ENCODE peak calls at places on chromosomes 12 and 14, in four cellular contexts. Z, S, C and P are unnamed samples. For H3K27me3 and H3K4me1, the result is how much of the 10 kb centered on the place peaks cover.

GRCh38 chr12:94457331-94457730 is 2.3 kb downstream of the CEP83 start:
- DNase-seq in C (no peak), S (no peak), Z (no peak), P (no peak)

GRCh38 chr12:50085615-50085928 is 430 bp downstream of the SMARCD1 start:
- DNase-seq in S (peak), C (no peak), Z (peak), P (no peak)

GRCh38 chr14:45065540-45065939 is 18.4 kb upstream of the PRPF39 start:
- DNase-seq in Z (no peak), C (no peak), S (no peak), P (no peak)

GRCh38 chr12:96208346-96208745 is 14.2 kb downstream of the ELK3 start:
- DNase-seq in C (no peak), Z (peak), S (no peak), P (peak)

GRCh38 chr12:52238916-52239649 is 6.0 kb downstream of the KRT7 start:
- DNase-seq in S (no peak), C (no peak), Z (peak), P (no peak)

GRCh38 chr12:95802482-95803264 is 12.1 kb upstream of the NTN4 start:
- DNase-seq in C (no peak), Z (peak), S (no peak), P (peak)

GRCh38 chr12:108833355-108833733 is 24.0 kb downstream of the SSH1 start:
- DNase-seq in Z (peak), S (no peak), C (no peak), P (peak)

GRCh38 chr12:75750950-75751349 is 239.5 kb upstream of the KRR1 start:
- DNase-seq in S (no peak), Z (no peak), C (no peak), P (no peak)

GRCh38 chr14:36773558-36773957 is 111.9 kb downstream of the PAX9 start:
- DNase-seq in S (no peak), Z (peak), C (no peak), P (peak)

GRCh38 chr12:77914089-77914488 is 83.4 kb downstream of the NAV3 start:
- DNase-seq in S (no peak), C (no peak), Z (no peak), P (no peak)

GRCh38 chr12:42607584-42607984 is 18.0 kb upstream of the PRICKLE1 start:
- DNase-seq in S (no peak), Z (no peak), C (no peak), P (no peak)

GRCh38 chr14:68741839-68742470 is 50.9 kb downstream of the ZFP36L1 start:
- DNase-seq in S (peak), C (no peak), Z (no peak), P (no peak)

GRCh38 chr14:60777856-60778578 is 43.5 kb downstream of the MNAT1 start:
- DNase-seq in S (peak), Z (peak), C (no peak), P (no peak)

GRCh38 chr14:36604757-36605505 is 22.5 kb upstream of the NKX2-8 start:
- DNase-seq in S (peak), Z (peak), C (peak), P (no peak)

GRCh38 chr12:49853671-49854070 is 10.8 kb upstream of the BCDIN3D start:
- DNase-seq in C (no peak), Z (no peak), S (no peak), P (no peak)

GRCh38 chr12:25843976-25844375 is 114.5 kb upstream of the RASSF8 start:
- DNase-seq in S (no peak), C (no peak), Z (no peak), P (no peak)

GRCh38 chr12:49776413-49776812 is 35.1 kb downstream of the TMBIM6 start:
- DNase-seq in C (peak), S (peak), Z (peak), P (peak)

GRCh38 chr12:13242926-13243325 is 46.4 kb downstream of the EMP1 start:
- DNase-seq in C (no peak), Z (no peak), S (no peak), P (no peak)

GRCh38 chr14:86882818-86883217 is 1110.2 kb downstream of the GALC start:
- DNase-seq in Z (no peak), S (no peak), C (no peak), P (no peak)

GRCh38 chr14:94059998-94060397 is 21.0 kb downstream of the DDX24 start:
- DNase-seq in Z (no peak), S (peak), C (no peak), P (no peak)

DNA sequence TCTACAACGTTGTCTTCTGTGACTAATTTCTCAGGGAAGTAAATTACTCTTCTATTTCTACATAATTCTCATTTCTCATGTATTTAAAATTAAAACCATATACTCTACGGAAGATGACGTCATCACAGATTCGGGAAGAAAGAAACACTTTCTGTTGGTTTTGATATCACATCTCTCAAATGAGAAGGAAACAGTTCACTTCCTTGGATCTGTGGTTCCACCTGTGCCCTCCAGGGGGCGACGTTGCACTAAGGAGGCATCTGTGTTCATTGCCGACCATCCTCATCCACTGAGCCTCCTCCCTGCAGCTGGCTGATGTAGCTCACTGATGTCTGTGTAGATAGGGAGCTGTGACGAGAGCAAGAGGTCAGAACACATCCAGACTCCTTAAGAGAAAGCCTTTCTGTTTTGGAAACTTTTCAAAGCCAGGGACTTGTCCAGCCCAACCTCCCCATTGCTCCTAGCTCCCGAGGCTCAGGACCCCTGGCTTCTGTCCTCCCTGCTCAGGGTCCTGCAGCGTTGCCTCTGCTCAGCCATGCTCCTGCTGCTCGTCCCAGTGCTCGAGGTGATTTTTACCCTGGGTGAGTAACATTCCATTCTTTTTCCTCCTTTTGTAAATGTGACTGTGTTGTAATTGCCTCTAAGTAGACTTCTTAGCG is 172.7 kb upstream of the OR4E1 start:
- DNase-seq in S (no peak), C (peak), Z (peak), P (no peak)
- H3K27me3 ChIP-seq in S (under half), C (under half), Z (under half), P (under half)

DNA sequence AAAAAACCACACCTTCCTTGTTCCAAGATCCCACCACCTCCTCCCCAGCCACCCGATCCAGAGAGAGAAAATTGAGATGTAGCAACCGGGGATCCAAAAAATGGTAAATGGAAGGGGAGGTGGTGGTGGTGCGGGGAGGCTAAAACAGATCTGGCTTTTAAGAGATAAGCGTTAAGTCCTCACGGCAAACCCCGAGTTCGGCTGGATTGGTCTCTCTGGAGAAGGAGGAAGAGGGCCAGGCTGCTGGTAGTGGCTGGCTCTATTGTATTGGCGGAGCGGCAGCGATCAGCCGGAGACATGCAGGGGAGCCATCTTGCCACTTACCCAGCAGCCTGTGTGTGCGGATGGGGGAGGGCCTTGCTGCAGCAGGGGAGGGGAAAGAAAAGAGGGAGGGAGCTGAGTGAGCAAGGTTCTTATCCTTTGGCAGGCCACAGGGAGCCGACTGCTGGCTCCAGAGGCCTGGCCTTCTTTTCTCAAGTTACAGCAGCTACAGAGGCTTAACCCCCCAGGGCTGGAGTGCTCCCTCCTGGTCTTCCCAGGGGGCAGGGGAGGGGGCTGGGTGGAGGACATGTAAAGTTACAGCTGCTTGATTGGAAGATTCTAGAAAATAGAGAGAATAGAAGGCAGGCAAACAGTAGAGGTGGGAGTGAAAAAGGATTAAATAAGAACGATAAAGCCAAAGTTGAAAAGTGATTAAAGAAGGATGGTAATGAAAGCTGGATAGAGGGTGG is 14.1 kb upstream of the CDH24 start:
- DNase-seq in C (peak), Z (peak), S (peak), P (peak)
- H3K4me3 ChIP-seq in C (peak), Z (peak), S (peak), P (peak)

GRCh38 chr12:6205144-6205539 is 4.9 kb downstream of the CD9 start:
- DNase-seq in S (peak), C (no peak), Z (no peak), P (no peak)
- H3K4me1 ChIP-seq in S (half or more), C (under half), Z (under half), P (half or more)

DNA sequence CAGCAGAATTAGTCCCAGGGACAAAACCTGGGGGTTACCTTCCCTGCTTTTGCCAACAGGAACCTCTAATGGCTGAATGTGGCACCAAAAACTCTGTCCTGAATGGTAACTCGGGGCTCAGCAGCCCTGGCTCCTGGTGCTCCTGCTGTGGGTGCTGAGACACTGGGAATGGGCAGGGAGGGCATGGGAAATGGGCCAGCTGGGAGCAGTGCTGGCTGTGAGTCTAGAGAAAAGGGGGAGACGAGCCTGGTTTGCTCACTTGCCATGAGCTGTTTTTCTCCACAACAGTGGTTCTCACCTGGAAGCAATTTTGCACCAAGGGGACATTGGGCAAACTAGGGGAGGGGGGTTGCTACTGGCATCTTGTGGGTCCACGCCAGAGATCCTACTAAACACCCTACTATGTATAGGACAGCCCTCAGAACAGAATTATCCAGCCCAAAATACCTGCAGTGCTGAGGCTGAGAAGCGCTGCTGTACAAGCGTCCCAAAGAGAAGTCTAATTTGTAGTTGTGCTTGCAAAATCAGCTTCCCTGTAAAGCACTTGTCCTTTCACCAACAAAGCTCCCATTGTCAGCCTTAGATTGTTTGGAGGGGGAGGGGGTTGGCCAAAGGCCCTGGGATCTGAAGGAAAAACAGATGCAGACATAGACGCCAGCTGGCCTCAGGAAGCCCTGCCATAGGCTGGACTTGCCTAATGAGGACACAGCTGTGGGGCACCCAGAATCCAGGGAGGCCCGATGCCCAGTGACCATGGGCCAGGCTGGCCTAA is 3.6 kb downstream of the LRRC74A start:
- DNase-seq in C (no peak), Z (no peak), S (peak), P (no peak)
- H3K27me3 ChIP-seq in C (under half), Z (under half), S (under half), P (under half)

GRCh38 chr12:7628401-7628961 is 37.2 kb downstream of the APOBEC1 start:
- DNase-seq in Z (no peak), S (no peak), C (no peak), P (no peak)
- H3K4me3 ChIP-seq in Z (no peak), S (no peak), C (no peak), P (no peak)

DNA sequence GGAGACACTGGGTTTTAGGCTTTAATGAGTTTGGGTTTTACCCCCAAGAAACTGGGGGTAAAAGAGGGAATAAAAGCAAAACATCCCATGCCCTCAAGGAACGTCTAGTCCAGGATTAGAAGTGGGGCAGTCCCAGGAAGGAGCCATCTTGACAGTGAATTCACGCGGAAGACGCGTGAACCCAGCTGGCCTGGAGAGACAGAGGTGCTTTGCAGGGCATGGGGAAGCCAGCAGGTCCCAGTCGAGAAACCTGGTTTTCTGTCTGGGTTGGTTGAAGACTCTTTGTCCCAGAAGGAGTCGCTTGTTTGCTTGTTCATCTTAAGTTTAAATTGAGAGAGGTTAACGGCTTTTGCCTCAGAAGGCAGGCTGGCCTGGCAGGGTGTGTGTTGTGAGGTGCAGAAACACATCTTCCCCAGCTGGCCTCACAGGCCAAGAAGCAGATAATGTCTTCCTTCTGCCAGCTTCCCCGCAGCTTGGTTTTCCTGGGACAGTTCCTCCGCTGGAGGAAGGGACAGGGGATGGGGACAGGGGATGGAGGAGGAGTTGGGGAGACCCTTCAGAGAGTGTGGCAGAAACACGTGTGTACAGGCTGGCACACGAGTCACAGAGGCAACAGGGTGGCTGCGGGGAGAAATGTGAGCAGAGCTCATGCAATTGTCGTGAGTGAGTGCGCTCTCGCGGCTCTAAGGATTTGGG is 18.5 kb upstream of the CD9 start:
- DNase-seq in Z (no peak), S (no peak), C (no peak), P (no peak)
- H3K4me1 ChIP-seq in Z (under half), S (under half), C (under half), P (half or more)

GRCh38 chr14:23387916-23388882 is 11.4 kb downstream of the CMTM5 start:
- DNase-seq in Z (no peak), S (no peak), C (no peak), P (no peak)
- H3K27me3 ChIP-seq in Z (half or more), S (under half), C (under half), P (under half)

DNA sequence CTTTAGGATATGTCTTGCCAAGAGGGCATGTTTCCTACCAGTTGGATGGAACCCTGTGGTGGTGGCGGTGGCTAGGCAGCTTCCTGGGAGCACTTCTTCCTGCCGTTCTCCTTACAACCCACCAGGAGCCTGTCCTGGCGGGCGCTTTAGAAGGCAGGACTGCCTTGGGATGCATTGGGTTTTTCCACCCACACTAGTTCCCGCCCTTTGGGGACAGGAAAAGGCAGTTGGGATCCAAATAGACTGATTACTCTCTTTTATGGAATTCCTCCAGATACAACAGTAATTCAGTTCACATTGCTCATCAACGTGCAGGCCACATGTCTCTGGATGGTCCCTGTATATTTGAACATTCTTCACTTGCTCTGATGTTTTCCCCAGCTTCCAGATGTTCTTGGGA is 305.7 kb upstream of the SSTR1 start:
- DNase-seq in S (no peak), C (no peak), Z (no peak), P (no peak)
- H3K4me3 ChIP-seq in S (no peak), C (no peak), Z (no peak), P (no peak)

DNA sequence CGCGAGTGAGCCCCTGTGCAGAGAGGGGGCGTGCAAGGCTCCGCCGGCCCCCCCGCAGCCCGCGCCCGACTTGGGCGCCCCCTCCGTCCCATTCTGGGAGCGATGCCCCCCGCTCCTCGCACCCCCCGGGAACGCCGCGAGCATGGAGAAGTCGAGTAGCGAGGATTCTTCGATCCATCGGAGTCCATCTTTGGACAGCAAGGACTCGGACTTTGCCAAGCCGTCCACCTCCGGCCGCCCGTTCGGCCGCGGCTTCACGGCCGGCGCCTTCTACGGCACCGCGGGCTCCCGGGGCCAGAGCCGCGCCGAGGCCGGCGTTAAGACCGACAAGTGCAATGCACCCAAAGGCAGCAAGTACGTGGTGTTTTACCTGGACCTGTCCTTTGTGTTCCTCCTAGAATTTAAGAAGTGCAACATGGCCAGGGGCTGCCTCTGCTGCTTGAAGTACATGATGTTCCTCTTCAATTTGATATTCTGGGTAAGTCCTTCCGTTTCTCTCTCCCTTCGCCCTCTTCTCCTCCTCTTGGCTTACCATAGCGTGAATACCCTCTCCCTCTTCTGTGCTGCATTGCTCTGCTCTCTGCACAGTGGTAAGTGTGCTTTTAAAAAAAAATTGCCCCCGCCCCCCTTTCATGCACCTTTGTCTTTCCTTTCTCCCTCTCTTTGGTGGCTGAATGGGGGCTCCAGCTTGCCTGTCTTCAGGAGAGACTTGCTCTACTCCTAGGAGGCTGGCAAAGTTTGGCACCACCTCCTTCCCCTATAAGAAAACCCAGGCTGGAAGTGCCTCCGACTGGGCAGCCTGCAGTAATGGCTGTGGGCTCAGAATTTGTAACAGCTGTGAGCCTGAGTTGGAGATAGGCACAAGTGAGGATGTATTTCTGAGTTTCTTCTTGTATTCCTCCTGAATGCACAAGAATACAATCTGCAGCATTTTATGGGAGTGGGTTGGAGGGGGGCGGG is 123.9 kb downstream of the TSPAN9 start:
- DNase-seq in S (no peak), Z (peak), C (no peak), P (no peak)
- H3K4me1 ChIP-seq in S (under half), Z (under half), C (under half), P (under half)

GRCh38 chr14:71408362-71409035 is 501.2 kb downstream of the PCNX1 start:
- DNase-seq in Z (no peak), C (no peak), S (no peak), P (peak)
- H3K27me3 ChIP-seq in Z (under half), C (under half), S (under half), P (under half)